ENCODE peak calls at places on chromosomes 3 and 15, in five cellular contexts. S is PC-3, Q is HL-60, G is pancreas, Y is brain microvascular endothelial cell. V is an unnamed sample.

GRCh38 chr15:68655686-68656437 is 77.1 kb downstream of the CORO2B start:
- DNase-seq in Q (no peak), S (no peak), G (no peak), Y (no peak), V (no peak)

GRCh38 chr3:45681846-45682245 is 7.3 kb upstream of the SACM1L start:
- DNase-seq in S (no peak), G (no peak), Q (no peak), Y (no peak), V (no peak)

GRCh38 chr15:83276661-83277060 is 7.8 kb downstream of the BNC1 start:
- DNase-seq in S (no peak), Y (no peak), Q (no peak), G (no peak), V (peak)

GRCh38 chr15:47184003-47184404 is 533.3 kb upstream of the SEMA6D start:
- DNase-seq in Q (peak), G (peak), S (no peak), Y (peak), V (peak)

GRCh38 chr15:50148362-50148963 is 29.4 kb upstream of the ATP8B4 start:
- DNase-seq in G (no peak), Y (peak), S (peak), Q (no peak), V (peak)

GRCh38 chr15:74245342-74245931 is 9.3 kb downstream of the CCDC33 start:
- DNase-seq in Y (no peak), Q (no peak), S (no peak), G (no peak), V (no peak)

GRCh38 chr3:56154297-56154696 is 314.0 kb downstream of the ERC2 start:
- DNase-seq in G (no peak), S (peak), Y (no peak), Q (no peak), V (peak)

GRCh38 chr3:73502609-73503560 is 121.9 kb downstream of the PDZRN3 start:
- DNase-seq in S (peak), Q (peak), Y (peak), G (peak), V (peak)

GRCh38 chr3:151960956-151961580 is 87.6 kb downstream of the SUCNR1 start:
- DNase-seq in Q (no peak), G (no peak), S (no peak), Y (no peak), V (no peak)

GRCh38 chr15:47334805-47335204 is 382.5 kb upstream of the SEMA6D start:
- DNase-seq in G (no peak), Q (no peak), S (no peak), Y (no peak), V (no peak)

GRCh38 chr3:178777718-178778411 is 241.6 kb downstream of the KCNMB2 start:
- DNase-seq in Y (peak), S (peak), Q (no peak), G (no peak), V (peak)

GRCh38 chr15:25545017-25545416 is 106.2 kb upstream of the UBE3A start:
- DNase-seq in Y (no peak), Q (no peak), S (peak), G (no peak), V (no peak)

GRCh38 chr3:104536715-104537114 is 830.0 kb upstream of the ALCAM start:
- DNase-seq in S (no peak), Q (no peak), G (no peak), Y (no peak), V (no peak)

GRCh38 chr3:57952208-57952631 is 56.0 kb upstream of the FLNB start:
- DNase-seq in Q (no peak), G (no peak), S (peak), Y (peak), V (peak)

GRCh38 chr15:31302778-31303433 is 23.7 kb upstream of the KLF13 start:
- DNase-seq in Y (no peak), G (no peak), S (no peak), Q (no peak), V (no peak)

GRCh38 chr3:195727596-195728195 is 6.9 kb downstream of the MUC20 start:
- DNase-seq in Q (no peak), S (no peak), Y (no peak), G (no peak), V (no peak)

GRCh38 chr3:88005066-88005465 is 53.7 kb downstream of the CGGBP1 start:
- DNase-seq in Q (no peak), S (peak), Y (no peak), G (no peak), V (peak)

GRCh38 chr3:148727242-148727641 is 29.5 kb downstream of the AGTR1 start:
- DNase-seq in G (peak), Y (no peak), Q (peak), S (peak), V (peak)

GRCh38 chr3:127816783-127817182 is 5.5 kb downstream of the MGLL start:
- DNase-seq in G (no peak), S (no peak), Q (no peak), Y (no peak), V (no peak)
- H3K27ac ChIP-seq in G (no peak), S (peak), Q (no peak), Y (no peak), V (no peak)

GRCh38 chr3:172191629-172192028 is 152.3 kb downstream of the FNDC3B start:
- DNase-seq in S (no peak), Q (no peak), G (no peak), Y (no peak), V (no peak)
- H3K27ac ChIP-seq in S (no peak), Q (no peak), G (no peak), Y (no peak), V (no peak)

GRCh38 chr3:99711361-99711760 is 73.0 kb downstream of the COL8A1 start:
- DNase-seq in Y (no peak), Q (no peak), S (no peak), G (no peak), V (no peak)

GRCh38 chr3:99710094-99710493 is 71.7 kb downstream of the COL8A1 start:
- DNase-seq in G (no peak), S (no peak), Q (no peak), Y (no peak), V (no peak)

GRCh38 chr3:99712291-99712954 is 74.0 kb downstream of the COL8A1 start:
- DNase-seq in G (no peak), S (no peak), Q (no peak), Y (no peak), V (no peak)

GRCh38 chr3:99708207-99708745 is 69.9 kb downstream of the COL8A1 start:
- DNase-seq in Q (no peak), S (no peak), Y (no peak), G (no peak), V (no peak)

DNA sequence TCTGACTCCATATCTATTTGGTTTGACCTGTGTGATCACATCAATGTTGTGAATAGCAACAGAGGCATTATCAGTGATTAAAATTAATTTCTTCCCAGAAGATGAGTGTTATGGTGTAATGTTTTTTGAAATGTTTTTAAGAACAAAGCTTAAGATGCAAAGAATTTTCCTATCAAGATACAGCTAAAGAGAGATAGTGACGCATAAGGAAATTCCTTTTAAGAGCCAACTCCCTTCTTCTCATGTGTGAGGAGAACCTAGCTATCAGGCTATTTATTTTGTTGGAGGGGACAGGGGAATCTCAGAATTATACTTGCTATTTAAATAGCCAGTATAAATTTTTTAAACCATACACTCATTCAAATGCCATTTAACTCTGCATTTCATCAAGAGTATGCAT is 71.3 kb downstream of the COL8A1 start:
- DNase-seq in Q (no peak), S (no peak), G (no peak), Y (no peak), V (no peak)
- H3K27ac ChIP-seq in Q (no peak), S (no peak), G (no peak), Y (peak), V (no peak)

GRCh38 chr3:11672396-11672795 is 28.7 kb upstream of the VGLL4 start:
- DNase-seq in S (peak), G (no peak), Q (no peak), Y (no peak), V (no peak)

GRCh38 chr3:11668243-11669232 is 24.8 kb upstream of the VGLL4 start:
- DNase-seq in Y (no peak), G (no peak), S (peak), Q (no peak), V (no peak)

DNA sequence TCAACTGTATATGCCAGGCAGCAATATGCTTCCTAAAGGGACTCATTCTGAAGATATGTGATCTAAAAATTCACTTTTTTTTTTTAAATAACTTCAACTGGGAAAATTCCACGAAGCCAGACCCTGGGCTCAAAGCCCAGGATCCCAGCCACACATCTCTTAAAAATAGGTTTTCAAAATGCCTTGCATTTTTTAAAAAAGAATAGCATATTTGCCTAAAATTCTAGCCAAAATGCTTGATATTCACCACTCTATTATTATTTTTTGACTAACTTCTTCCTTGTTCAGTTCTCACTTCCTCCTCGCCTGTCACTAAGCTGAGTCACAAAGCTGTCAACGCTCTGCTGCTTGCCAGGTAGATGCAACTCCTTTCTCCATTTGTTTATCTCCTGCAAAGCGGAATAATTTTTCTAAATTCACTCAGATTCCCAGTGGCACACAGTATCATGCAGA is 28.0 kb upstream of the VGLL4 start:
- DNase-seq in Q (no peak), S (peak), Y (no peak), G (no peak), V (no peak)
- H3K27ac ChIP-seq in Q (no peak), S (peak), Y (no peak), G (no peak), V (no peak)

DNA sequence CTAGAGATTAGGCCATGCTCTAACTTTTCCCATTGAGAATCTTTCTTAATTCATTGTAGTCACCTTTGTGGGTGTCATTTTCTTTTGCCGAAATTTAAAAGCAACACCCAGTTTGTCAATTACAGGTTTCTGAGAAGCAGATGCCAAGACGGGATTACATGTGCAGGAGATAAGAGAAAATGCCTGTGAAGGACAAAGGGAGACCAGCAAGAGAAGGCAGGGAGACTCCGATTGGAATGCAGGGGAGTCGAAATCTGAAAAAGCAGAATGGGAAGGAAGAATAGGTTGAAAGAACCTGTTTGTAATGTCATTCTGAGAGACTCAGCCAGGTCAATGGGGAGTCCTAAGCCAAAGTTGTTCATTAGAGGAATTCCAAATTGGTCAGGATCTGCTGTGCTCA is 3.6 kb upstream of the DPH6 start:
- DNase-seq in G (no peak), Q (no peak), Y (no peak), S (no peak), V (no peak)
- H3K27ac ChIP-seq in G (no peak), Q (no peak), Y (no peak), S (no peak), V (no peak)

GRCh38 chr3:69602112-69602511 is 137.2 kb upstream of the MITF start:
- DNase-seq in Q (no peak), Y (no peak), S (no peak), G (no peak), V (no peak)
- H3K27ac ChIP-seq in Q (no peak), Y (no peak), S (no peak), G (no peak), V (no peak)

DNA sequence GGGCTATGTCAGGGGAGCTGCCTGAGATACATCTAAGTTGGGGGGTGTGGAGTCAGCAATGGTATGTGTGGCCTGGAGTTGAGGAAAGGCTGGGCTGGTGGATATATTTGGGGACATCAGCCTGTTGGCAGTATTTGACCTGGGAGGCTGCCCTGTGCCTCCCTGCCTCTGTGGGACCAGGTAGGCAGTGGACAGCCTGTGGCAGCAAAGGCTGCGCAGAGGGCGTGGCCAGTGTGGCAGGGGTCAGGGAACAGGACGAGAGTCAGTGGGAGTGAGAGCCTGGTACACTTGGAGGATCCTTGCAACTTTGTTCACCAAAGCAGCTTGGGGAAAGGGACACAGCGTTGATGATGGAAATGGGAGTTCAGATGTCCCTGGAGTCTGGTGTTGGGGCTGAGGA is 15.0 kb downstream of the TEX264 start:
- DNase-seq in Y (no peak), G (no peak), Q (no peak), S (no peak), V (no peak)
- H3K27ac ChIP-seq in Y (no peak), G (no peak), Q (no peak), S (no peak), V (no peak)

DNA sequence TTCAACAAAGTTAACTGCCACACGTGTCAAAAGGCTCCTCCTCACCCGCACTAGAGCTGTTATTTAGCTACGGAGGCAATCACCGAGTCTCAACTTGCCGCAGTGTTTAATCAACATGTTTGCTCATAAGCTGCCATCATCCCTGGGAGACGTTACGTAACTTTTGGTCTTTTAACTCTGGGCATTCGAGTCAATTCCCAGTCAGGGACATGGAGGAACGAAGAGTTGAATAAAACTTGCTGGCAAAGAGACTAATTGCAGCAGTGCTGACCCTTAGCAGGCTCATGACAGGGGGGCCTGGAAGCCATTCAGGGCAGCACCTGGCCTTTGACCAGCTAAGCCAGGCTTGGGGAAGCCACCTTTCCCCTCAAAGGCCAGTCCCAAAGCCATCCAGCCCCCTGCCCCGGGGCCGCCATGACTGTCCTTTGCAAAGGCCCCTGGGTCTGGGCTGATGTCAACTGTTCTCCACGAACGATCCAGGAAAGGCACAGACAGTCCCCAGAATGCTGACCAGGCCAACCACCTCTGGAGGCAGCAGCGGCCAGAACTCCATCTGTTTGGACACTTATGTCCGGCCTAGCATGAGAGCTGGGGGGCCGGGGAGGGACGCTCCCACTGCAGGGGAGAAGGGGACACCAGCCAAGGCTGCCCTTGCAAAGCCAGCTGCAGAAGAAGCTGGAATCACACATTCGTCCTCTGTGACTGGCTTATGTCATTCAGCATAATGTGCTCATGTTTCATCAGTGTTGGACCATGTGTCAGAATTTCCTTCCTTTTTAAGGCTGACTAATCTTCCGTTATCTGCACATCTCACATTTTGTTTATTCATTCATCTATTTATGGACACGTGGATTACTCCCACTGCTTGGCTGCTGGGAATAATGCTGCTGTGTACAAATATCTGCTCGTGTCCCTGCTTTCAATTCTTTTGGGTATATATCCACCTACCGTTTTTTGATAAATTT is 43.7 kb downstream of the PCSK6 start:
- DNase-seq in S (peak), G (no peak), Q (peak), Y (peak), V (peak)
- H3K27ac ChIP-seq in S (peak), G (no peak), Q (no peak), Y (peak), V (no peak)

GRCh38 chr3:9316881-9317341 is 45.9 kb upstream of the THUMPD3 start:
- DNase-seq in G (no peak), S (no peak), Q (no peak), Y (peak), V (peak)
- H3K27ac ChIP-seq in G (peak), S (no peak), Q (no peak), Y (peak), V (peak)

DNA sequence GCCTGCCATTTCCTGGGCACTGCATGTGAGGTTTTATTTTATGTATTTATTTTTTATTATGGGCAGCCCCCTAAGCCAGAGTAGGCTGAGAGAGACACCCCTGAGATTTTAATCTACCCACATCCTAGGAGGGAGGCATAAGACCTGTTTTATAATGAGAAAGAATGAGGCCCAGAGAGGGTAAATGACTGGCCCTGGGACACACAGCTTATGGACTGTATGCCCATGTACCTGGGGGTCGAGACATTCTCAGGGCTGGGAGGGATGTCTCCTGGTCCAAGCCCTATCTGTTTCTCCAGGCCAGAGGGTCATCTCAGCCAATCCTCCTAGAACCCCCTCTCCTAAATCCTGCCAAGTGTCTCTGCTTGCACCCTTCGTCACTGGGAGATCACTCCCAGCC is 6.1 kb downstream of the PLXND1 start:
- DNase-seq in Q (no peak), Y (no peak), G (no peak), S (no peak), V (no peak)
- H3K27ac ChIP-seq in Q (no peak), Y (peak), G (no peak), S (no peak), V (peak)

V was measured in mesenchymal stem cell.